ENCODE peak calls at places on chromosomes 6 and 20, in nine cellular contexts. T is IMR-90; Z is CD8-positive, alpha-beta T cell; A is fibroblast of lung; I is CD4-positive, CD25-positive, alpha-beta regulatory T cell; Q is endodermal cell; K is pancreas; H is spleen; Y is psoas muscle. S is an unnamed sample. For H3K4me1, the result is how much of the 10 kb centered on the place peaks cover.

GRCh38 chr20:49549806-49550551 is 18.0 kb downstream of the PTGIS start:
- DNase-seq in T (no peak), Z (no peak), A (no peak), I (no peak), Q (no peak), K (no peak), H (no peak), Y (no peak), S (no peak)

GRCh38 chr6:10413850-10414765 is 766 bp downstream of the TFAP2A start:
- DNase-seq in T (no peak), Z (no peak), A (no peak), I (no peak), Q (peak), K (no peak), H (no peak), Y (no peak), S (no peak)

GRCh38 chr20:10047427-10047826 is 12.6 kb downstream of the ANKEF1 start:
- DNase-seq in T (peak), Z (no peak), A (peak), I (no peak), Q (peak), K (no peak), H (no peak), Y (no peak), S (no peak)

GRCh38 chr6:157148391-157149323 is 174.7 kb downstream of the TMEM242 start:
- DNase-seq in T (peak), Z (no peak), A (peak), I (no peak), Q (no peak), K (peak), H (no peak), Y (peak), S (no peak)

GRCh38 chr6:70289299-70289698 is 13.6 kb downstream of the COL9A1 start:
- DNase-seq in T (no peak), Z (no peak), A (no peak), I (no peak), Q (no peak), K (no peak), H (no peak), Y (no peak), S (no peak)

GRCh38 chr6:140462495-140463311 is 1088.3 kb upstream of the CITED2 start:
- DNase-seq in T (peak), Z (no peak), A (peak), I (no peak), Q (no peak), K (no peak), H (no peak), Y (no peak), S (no peak)

GRCh38 chr6:89313006-89313405 is 2.1 kb downstream of the GABRR2 start:
- DNase-seq in T (peak), Z (no peak), A (peak), I (no peak), Q (no peak), K (no peak), H (no peak), Y (no peak), S (no peak)

GRCh38 chr6:74568851-74569250 is 637.0 kb downstream of the COL12A1 start:
- DNase-seq in T (peak), Z (no peak), A (peak), I (no peak), Q (no peak), K (no peak), H (no peak), Y (no peak), S (no peak)

GRCh38 chr20:37763105-37763504 is 69.3 kb downstream of the CTNNBL1 start:
- DNase-seq in T (no peak), Z (no peak), A (no peak), I (no peak), Q (no peak), K (no peak), H (no peak), Y (no peak), S (no peak)

GRCh38 chr6:133132092-133132491 is 109.1 kb upstream of the EYA4 start:
- DNase-seq in T (peak), Z (no peak), A (peak), I (no peak), Q (no peak), K (no peak), H (no peak), Y (no peak), S (no peak)

GRCh38 chr6:158767714-158768113 is 51.5 kb downstream of the EZR start:
- DNase-seq in T (no peak), Z (no peak), A (no peak), I (no peak), Q (no peak), K (no peak), H (no peak), Y (no peak), S (no peak)

GRCh38 chr6:158474961-158475343 is 84.9 kb upstream of the TMEM181 start:
- DNase-seq in T (peak), Z (no peak), A (peak), I (no peak), Q (no peak), K (no peak), H (no peak), Y (no peak), S (no peak)

GRCh38 chr6:26363882-26364825 is 844 bp upstream of the BTN3A2 start:
- DNase-seq in T (no peak), Z (no peak), A (peak), I (peak), Q (peak), K (no peak), H (no peak), Y (no peak), S (no peak)

GRCh38 chr6:69732640-69733039 is 64.2 kb downstream of the LMBRD1 start:
- DNase-seq in T (no peak), Z (no peak), A (no peak), I (peak), Q (no peak), K (no peak), H (no peak), Y (no peak), S (no peak)

DNA sequence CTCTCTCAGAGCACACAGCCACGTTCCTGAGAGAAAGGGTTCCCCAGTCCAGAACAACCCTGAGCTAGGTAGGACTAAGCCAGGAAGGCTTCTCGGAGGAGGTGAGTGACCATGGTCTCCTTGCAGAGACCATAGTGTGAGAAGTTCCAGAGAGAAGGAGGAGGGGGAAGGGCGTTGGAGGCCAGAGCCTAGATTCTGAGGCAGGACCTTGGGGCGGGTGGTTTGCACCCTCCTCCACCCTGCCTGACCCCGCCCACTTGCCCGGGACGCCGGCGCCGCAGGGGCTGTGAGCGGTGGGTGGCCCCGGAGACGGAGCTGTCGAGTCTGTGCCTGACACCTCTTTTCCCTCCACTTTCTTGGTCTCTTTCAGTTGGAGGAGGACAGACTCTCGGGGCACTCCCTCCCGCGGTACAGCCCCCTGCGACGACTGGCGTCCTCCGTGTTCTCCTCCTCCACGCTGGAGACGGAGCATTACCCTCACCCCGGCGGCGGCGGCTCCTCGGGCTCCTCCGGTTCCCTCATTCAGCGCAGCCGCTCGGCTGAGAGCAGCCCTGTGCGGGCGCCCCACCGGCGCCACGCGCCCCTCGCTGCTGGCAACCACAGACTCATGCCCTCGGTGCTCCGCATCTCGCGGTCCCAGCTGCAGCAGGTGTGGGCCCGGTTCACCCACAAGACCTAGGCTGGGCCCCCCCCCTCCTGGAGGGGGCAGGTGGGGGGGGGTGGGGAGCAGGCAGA is 26.2 kb downstream of the TTBK1 start:
- DNase-seq in T (no peak), Z (peak), A (no peak), I (peak), Q (peak), K (peak), H (no peak), Y (peak), S (peak)
- H3K27ac ChIP-seq in T (no peak), Z (no peak), A (no peak), I (no peak), Q (no peak), K (peak), H (peak), Y (no peak), S (no peak)

GRCh38 chr6:142855877-142856606 is 88.9 kb downstream of the HIVEP2 start:
- DNase-seq in T (no peak), Z (no peak), A (no peak), I (peak), Q (no peak), K (no peak), H (no peak), Y (no peak), S (no peak)
- H3K4me1 ChIP-seq in T (under half), Z (half or more), A (under half), I (half or more), Q (under half), K (under half), H (half or more), Y (half or more), S (half or more)

DNA sequence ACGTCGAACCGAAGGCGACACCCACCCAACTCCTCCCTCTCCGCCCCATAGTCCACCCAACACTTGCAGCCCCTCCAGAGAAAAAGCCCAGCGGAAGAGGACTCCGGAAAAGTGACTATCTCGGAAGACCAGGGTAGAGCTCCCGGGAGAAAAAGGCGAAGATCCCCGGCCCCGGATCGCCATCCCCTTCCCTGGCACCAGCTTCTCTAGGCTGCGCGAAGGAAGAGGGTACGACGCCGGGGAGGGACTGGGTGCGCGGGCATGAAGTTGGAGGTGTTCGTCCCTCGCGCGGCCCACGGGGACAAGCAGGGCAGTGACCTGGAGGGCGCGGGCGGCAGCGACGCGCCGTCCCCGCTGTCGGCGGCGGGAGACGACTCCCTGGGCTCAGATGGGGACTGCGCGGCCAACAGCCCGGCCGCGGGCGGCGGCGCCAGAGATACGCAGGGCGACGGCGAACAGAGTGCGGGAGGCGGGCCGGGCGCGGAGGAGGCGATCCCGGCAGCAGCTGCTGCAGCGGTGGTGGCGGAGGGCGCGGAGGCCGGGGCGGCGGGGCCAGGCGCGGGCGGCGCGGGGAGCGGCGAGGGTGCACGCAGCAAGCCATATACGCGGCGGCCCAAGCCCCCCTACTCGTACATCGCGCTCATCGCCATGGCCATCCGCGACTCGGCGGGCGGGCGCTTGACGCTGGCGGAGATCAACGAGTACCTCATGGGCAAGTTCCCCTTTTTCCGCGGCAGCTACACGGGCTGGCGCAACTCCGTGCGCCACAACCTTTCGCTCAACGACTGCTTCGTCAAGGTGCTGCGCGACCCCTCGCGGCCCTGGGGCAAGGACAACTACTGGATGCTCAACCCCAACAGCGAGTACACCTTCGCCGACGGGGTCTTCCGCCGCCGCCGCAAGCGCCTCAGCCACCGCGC is 806 bp downstream of the FOXQ1 start:
- DNase-seq in T (no peak), Z (no peak), A (no peak), I (peak), Q (peak), K (peak), H (no peak), Y (no peak), S (no peak)
- H3K4me3 ChIP-seq in T (peak), Z (no peak), A (peak), I (no peak), Q (peak), K (peak), H (no peak), Y (peak), S (no peak)

GRCh38 chr6:125668071-125668470 is 81.4 kb upstream of the HEY2 start:
- DNase-seq in T (no peak), Z (no peak), A (no peak), I (no peak), Q (no peak), K (no peak), H (no peak), Y (no peak), S (no peak)

GRCh38 chr6:125670586-125670985 is 78.8 kb upstream of the HEY2 start:
- DNase-seq in T (no peak), Z (no peak), A (no peak), I (no peak), Q (peak), K (no peak), H (no peak), Y (no peak), S (no peak)

GRCh38 chr6:125667326-125667725 is 82.1 kb upstream of the HEY2 start:
- DNase-seq in T (no peak), Z (no peak), A (no peak), I (no peak), Q (no peak), K (no peak), H (no peak), Y (no peak), S (no peak)

GRCh38 chr6:125674230-125674629 is 75.2 kb upstream of the HEY2 start:
- DNase-seq in T (no peak), Z (no peak), A (no peak), I (no peak), Q (no peak), K (no peak), H (no peak), Y (no peak), S (no peak)

GRCh38 chr6:125671323-125671722 is 78.1 kb upstream of the HEY2 start:
- DNase-seq in T (no peak), Z (no peak), A (no peak), I (no peak), Q (no peak), K (no peak), H (no peak), Y (no peak), S (no peak)
- H3K27ac ChIP-seq in T (no peak), Z (no peak), A (no peak), I (no peak), Q (no peak), K (no peak), H (no peak), Y (peak), S (no peak)

GRCh38 chr6:41702771-41703494 is 32.5 kb downstream of the TFEB start:
- DNase-seq in T (no peak), Z (no peak), A (no peak), I (no peak), Q (no peak), K (no peak), H (peak), Y (peak), S (no peak)
- H3K4me1 ChIP-seq in T (under half), Z (under half), A (under half), I (under half), Q (under half), K (under half), H (half or more), Y (half or more), S (under half)

DNA sequence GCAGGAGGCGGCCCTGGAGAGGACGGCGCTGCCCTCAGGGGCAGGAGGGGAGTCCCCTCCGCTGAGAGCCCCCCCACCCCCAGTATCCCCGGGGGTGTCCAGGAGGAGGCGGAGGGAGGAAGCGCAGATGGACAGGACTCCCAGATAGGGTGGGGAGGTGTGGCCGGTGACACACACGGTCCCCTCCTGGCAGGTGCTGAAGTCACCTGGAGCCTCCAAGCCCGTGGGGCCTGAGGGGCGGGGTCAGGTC is 1.4 kb downstream of the STMN3 start:
- DNase-seq in T (no peak), Z (no peak), A (no peak), I (no peak), Q (no peak), K (peak), H (peak), Y (no peak), S (no peak)
- H3K4me3 ChIP-seq in T (peak), Z (peak), A (peak), I (no peak), Q (no peak), K (no peak), H (no peak), Y (peak), S (peak)

DNA sequence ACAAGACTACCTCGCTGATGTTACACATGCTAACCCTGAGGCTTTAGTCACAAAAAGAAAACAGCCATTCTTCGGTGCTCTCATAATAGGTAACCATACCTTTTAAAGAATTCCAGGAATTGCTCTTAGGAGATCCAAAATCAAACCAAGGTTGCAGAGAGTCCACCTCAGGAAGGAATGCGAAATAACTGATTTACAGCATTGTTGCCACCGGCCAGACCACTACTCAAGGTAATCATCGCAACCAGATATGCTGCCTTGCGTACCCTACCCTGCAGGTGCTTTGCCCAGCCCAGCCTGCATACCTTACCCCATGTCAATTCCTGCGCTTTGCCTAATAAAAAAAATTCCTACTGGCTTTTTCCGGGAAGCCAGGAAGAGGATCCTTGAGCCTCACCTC is 27.0 kb downstream of the NUP153 start:
- DNase-seq in T (no peak), Z (no peak), A (no peak), I (no peak), Q (peak), K (no peak), H (no peak), Y (no peak), S (no peak)
- H3K27ac ChIP-seq in T (no peak), Z (no peak), A (no peak), I (no peak), Q (no peak), K (no peak), H (no peak), Y (no peak), S (no peak)